ENCODE peak calls at places on chromosomes 16 and 17, in four cellular contexts. O is progenitor cell of endocrine pancreas, H is psoas muscle, P is uterus. Z is an unnamed sample.

GRCh38 chr17:4853195-4853762 is 20.1 kb downstream of the MINK1 start:
- DNase-seq in O (no peak), H (no peak), P (no peak), Z (no peak)

GRCh38 chr16:4157376-4157825 is 41.2 kb upstream of the ADCY9 start:
- DNase-seq in O (no peak), P (no peak), H (no peak), Z (no peak)

GRCh38 chr16:81417210-81417609 is 27.4 kb upstream of the CMIP start:
- DNase-seq in O (no peak), P (no peak), H (no peak), Z (no peak)

GRCh38 chr16:48681520-48681919 is 71.5 kb upstream of the N4BP1 start:
- DNase-seq in O (no peak), P (no peak), H (no peak), Z (no peak)

GRCh38 chr16:85531516-85531915 is 81.6 kb upstream of the GSE1 start:
- DNase-seq in P (no peak), H (no peak), O (no peak), Z (no peak)

GRCh38 chr16:1007284-1007850 is 25.8 kb downstream of the SOX8 start:
- DNase-seq in H (no peak), P (no peak), O (no peak), Z (peak; percentile 63)

GRCh38 chr17:39904990-39905288 is 13.5 kb downstream of the GSDMB start:
- DNase-seq in P (no peak), H (no peak), O (no peak), Z (no peak)

GRCh38 chr16:81315271-81316175 is 761 bp downstream of the GAN start:
- DNase-seq in P (peak; percentile 54), H (peak; percentile 64), O (peak; percentile 36), Z (peak; percentile 66)

GRCh38 chr16:57319646-57320045 is 35.2 kb upstream of the PLLP start:
- DNase-seq in H (no peak), P (no peak), O (no peak), Z (no peak)

GRCh38 chr16:69531988-69532387 is 33.8 kb upstream of the NFAT5 start:
- DNase-seq in O (no peak), P (no peak), H (no peak), Z (no peak)

GRCh38 chr16:67843343-67843765 is 1.2 kb downstream of the THAP11 start:
- DNase-seq in P (no peak), O (no peak), H (no peak), Z (no peak)

GRCh38 chr16:74774223-74775139 is at the start of gene FA2H:
- DNase-seq in H (peak; percentile 49), O (peak; percentile 94), P (peak; percentile 18), Z (peak; percentile 99)
- TF ChIP-seq CTCF in H (peak; percentile 33), O (peak; percentile 67), P (peak; percentile 26), Z (peak; percentile 52)

DNA sequence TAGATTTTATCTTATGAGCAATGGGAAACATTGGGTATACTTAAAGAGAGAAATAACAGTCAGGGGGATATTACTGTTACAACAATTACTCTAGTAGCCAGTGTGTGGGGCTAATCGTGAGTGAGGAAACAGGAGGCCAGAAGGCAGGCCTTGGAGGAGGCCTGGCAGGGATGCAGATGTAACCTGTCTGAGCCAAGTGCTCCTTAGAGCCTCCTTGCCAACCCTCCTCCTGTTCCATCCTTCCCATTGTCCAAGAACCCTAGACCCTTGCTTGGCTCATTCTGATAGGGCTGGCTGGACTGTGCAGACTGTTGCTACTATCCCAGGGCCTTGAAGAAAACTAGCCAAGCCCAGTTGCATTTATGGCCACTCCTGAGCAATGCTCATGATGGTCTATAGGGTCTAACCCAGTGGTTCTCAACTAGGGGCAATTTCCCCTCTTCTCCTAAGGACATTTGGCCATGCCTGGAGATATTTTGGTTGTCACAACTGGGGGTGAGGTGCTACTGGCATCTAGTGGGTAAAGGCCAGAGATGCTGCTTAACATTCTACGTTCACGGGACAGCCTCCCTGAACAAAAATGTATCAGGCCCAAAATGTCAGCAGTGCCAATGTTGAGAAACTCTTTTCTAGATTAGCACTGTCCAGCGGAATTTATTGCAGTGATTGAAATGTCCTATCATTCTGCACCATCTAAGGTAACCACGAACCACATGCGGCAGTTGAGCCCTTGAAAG is 24.4 kb upstream of the WSCD1 start:
- DNase-seq in H (no peak), O (no peak), P (no peak), Z (no peak)
- TF ChIP-seq CTCF in H (no peak), O (no peak), P (no peak), Z (no peak)

GRCh38 chr16:30946671-30947532 is 2.0 kb upstream of the ORAI3 start:
- DNase-seq in P (no peak), O (no peak), H (no peak), Z (no peak)

GRCh38 chr16:30949655-30950515 is 1.0 kb downstream of the ORAI3 start:
- DNase-seq in P (peak; percentile 80), H (peak; percentile 87), O (no peak), Z (peak; percentile 71)

GRCh38 chr16:30947533-30948086 is 1.3 kb upstream of the ORAI3 start:
- DNase-seq in P (no peak), O (no peak), H (no peak), Z (no peak)

GRCh38 chr16:30948956-30949654 is at the start of gene ORAI3:
- DNase-seq in P (peak; percentile 77), O (peak; percentile 45), H (peak; percentile 77), Z (peak; percentile 76)

GRCh38 chr16:30948087-30948955 is 547 bp upstream of the ORAI3 start:
- DNase-seq in P (peak; percentile 94), O (peak; percentile 91), H (peak; percentile 84), Z (peak; percentile 76)
- TF ChIP-seq CTCF in P (no peak), O (peak; percentile 24), H (no peak), Z (no peak)

GRCh38 chr17:15404116-15404730 is 62.8 kb upstream of the TEKT3 start:
- DNase-seq in O (no peak), H (no peak), P (no peak), Z (no peak)
- TF ChIP-seq CTCF in O (no peak), H (no peak), P (no peak), Z (no peak)

DNA sequence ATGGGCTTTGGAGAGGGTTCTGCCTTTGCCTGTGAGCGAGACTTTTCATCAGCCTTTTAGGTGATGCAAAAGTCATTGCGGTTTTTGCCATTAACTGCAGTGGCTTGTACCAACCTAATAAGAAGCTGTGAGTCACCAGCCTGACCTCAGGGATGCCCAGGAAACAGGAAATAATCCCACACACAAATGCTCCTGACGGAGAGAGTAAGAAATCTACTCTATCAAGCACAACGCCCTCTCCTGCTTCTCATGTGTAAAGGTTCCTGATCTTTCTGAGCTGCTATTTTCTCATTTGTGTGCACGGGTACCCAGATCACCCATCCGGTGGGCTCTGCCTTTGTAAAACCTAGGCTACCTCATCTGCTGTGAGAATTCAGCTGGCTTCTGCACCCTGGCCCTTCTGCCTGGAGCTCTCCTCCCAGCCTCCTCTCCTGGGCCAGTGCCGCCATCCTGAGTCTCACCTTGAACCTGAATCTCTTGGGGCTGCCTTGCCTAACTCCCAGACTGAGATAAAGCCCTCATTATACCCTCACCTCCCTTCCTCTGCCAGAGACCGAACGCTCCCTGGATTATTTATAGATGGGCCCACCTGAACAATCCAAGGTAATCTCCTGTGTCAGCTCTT is 299.7 kb downstream of the C16orf95 start:
- DNase-seq in P (no peak), O (no peak), H (no peak), Z (peak; percentile 77)
- TF ChIP-seq CTCF in P (no peak), O (peak; percentile 20), H (no peak), Z (peak; percentile 43)